ENCODE peak calls at places on chromosomes 2 and 18, in four cellular contexts. E is MM.1S; D is esophagus squamous epithelium; N is CD8-positive, alpha-beta memory T cell. U is an unnamed sample.

GRCh38 chr18:58195278-58195721 is 151.3 kb downstream of the NEDD4L start:
- DNase-seq in E (no peak), N (no peak), D (no peak), U (peak; percentile 68)

GRCh38 chr2:129645335-129645734 is 334.1 kb upstream of the RAB6C start:
- DNase-seq in D (no peak), N (no peak), E (no peak), U (no peak)

GRCh38 chr18:76791106-76791505 is 31.3 kb upstream of the ZNF236 start:
- DNase-seq in E (no peak), N (no peak), D (no peak), U (no peak)

GRCh38 chr2:161438598-161438997 is 22.5 kb downstream of the TBR1 start:
- DNase-seq in E (no peak), N (no peak), D (no peak), U (no peak)

GRCh38 chr2:182616471-182617393 is 99.3 kb upstream of the DNAJC10 start:
- DNase-seq in D (no peak), N (no peak), E (no peak), U (no peak)

GRCh38 chr2:189559579-189560272 is 20.9 kb downstream of the SLC40A1 start:
- DNase-seq in E (no peak), N (no peak), D (no peak), U (no peak)

GRCh38 chr2:55782528-55783173 is 89.0 kb upstream of the PNPT1 start:
- DNase-seq in D (no peak), E (no peak), N (no peak), U (no peak)

GRCh38 chr2:174835797-174836255 is 71.6 kb upstream of the CHRNA1 start:
- DNase-seq in N (no peak), E (no peak), D (no peak), U (no peak)

GRCh38 chr2:184689633-184690032 is 91.3 kb downstream of the ZNF804A start:
- DNase-seq in N (no peak), D (no peak), E (no peak), U (no peak)

GRCh38 chr2:219402665-219403515 is 15.2 kb upstream of the DNPEP start:
- DNase-seq in D (no peak), N (peak; percentile 43), E (peak; percentile 66), U (no peak)

GRCh38 chr2:2947406-2947805 is 430.2 kb downstream of the EIPR1 start:
- DNase-seq in E (no peak), D (no peak), N (no peak), U (no peak)

GRCh38 chr2:109402180-109402579 is 211.6 kb downstream of the SEPTIN10 start:
- DNase-seq in N (no peak), E (no peak), D (no peak), U (no peak)

GRCh38 chr2:111617804-111618576 is 266.0 kb downstream of the ANAPC1 start:
- DNase-seq in D (no peak), E (no peak), N (no peak), U (no peak)

GRCh38 chr18:5895300-5895885 is at the start of gene TMEM200C:
- DNase-seq in N (no peak), D (no peak), E (peak; percentile 58), U (no peak)

GRCh38 chr18:74892066-74892627 is 294.5 kb downstream of the ZNF407 start:
- DNase-seq in N (no peak), D (no peak), E (no peak), U (no peak)

GRCh38 chr2:234690569-234691225 is 193.8 kb upstream of the ARL4C start:
- DNase-seq in D (no peak), E (no peak), N (no peak), U (no peak)

GRCh38 chr18:77203071-77203470 is 46.6 kb upstream of the GALR1 start:
- DNase-seq in E (no peak), D (no peak), N (no peak), U (no peak)

GRCh38 chr18:61901334-61901986 is 8.7 kb upstream of the RNF152 start:
- DNase-seq in D (no peak), N (peak; percentile 9), E (peak; percentile 72), U (no peak)

GRCh38 chr2:158432117-158432516 is 24.4 kb downstream of the CCDC148 start:
- DNase-seq in N (no peak), E (no peak), D (no peak), U (no peak)

GRCh38 chr2:55111230-55111569 is 60.9 kb upstream of the RTN4 start:
- DNase-seq in E (no peak), D (no peak), N (no peak), U (no peak)

GRCh38 chr2:207352978-207353377 is 176.8 kb upstream of the CREB1 start:
- DNase-seq in E (peak; percentile 87), D (no peak), N (no peak), U (no peak)

GRCh38 chr2:157190151-157190550 is 67.4 kb upstream of the GALNT5 start:
- DNase-seq in D (no peak), N (no peak), E (no peak), U (no peak)

GRCh38 chr2:105919826-105920225 is 175.1 kb downstream of the NCK2 start:
- DNase-seq in E (no peak), N (peak; percentile 33), D (no peak), U (peak; percentile 26)

GRCh38 chr2:201064797-201065329 is 6.6 kb downstream of the HYCC2 start:
- DNase-seq in E (no peak), D (no peak), N (no peak), U (no peak)

GRCh38 chr18:5052491-5052890 is 144.6 kb downstream of the AKAIN1 start:
- DNase-seq in N (no peak), E (no peak), D (no peak), U (no peak)

GRCh38 chr2:149606251-149606811 is 18.8 kb upstream of the MMADHC start:
- DNase-seq in N (no peak), E (no peak), D (no peak), U (no peak)

GRCh38 chr2:27080140-27080469 is 1.7 kb downstream of the EMILIN1 start:
- DNase-seq in E (no peak), D (no peak), N (no peak), U (no peak)

GRCh38 chr2:196703660-196704209 is 64.2 kb downstream of the CCDC150 start:
- DNase-seq in D (no peak), E (no peak), N (no peak), U (no peak)

GRCh38 chr18:76968073-76968472 is 145.7 kb downstream of the ZNF236 start:
- DNase-seq in E (no peak), N (no peak), D (no peak), U (peak; percentile 5)

GRCh38 chr2:240795916-240796510 is 24.0 kb downstream of the KIF1A start:
- DNase-seq in D (no peak), E (no peak), N (no peak), U (no peak)

GRCh38 chr2:85694052-85695025 is at the start of gene GNLY:
- DNase-seq in E (no peak), D (no peak), N (no peak), U (no peak)

GRCh38 chr18:79575891-79576685 is 103.5 kb upstream of the CTDP1 start:
- DNase-seq in E (no peak), D (no peak), N (no peak), U (no peak)

GRCh38 chr2:7060602-7061435 is 143.6 kb downstream of the RNF144A start:
- DNase-seq in D (no peak), N (no peak), E (no peak), U (no peak)

GRCh38 chr2:66561645-66562336 is 126.9 kb downstream of the MEIS1 start:
- DNase-seq in E (peak; percentile 25), N (no peak), D (no peak), U (no peak)

GRCh38 chr2:193349642-193350041 is 1154.9 kb upstream of the TMEFF2 start:
- DNase-seq in N (no peak), E (no peak), D (no peak), U (no peak)

GRCh38 chr18:68150976-68151375 is 563.9 kb downstream of the TMX3 start:
- DNase-seq in N (no peak), D (no peak), E (no peak), U (no peak)

GRCh38 chr2:200618590-200619021 is 32.8 kb downstream of the AOX1 start:
- DNase-seq in N (no peak), D (no peak), E (no peak), U (no peak)

GRCh38 chr2:137977790-137978189 is 13.5 kb downstream of the HNMT start:
- DNase-seq in N (no peak), D (no peak), E (no peak), U (no peak)
- H3K27ac ChIP-seq in N (no peak overlapping the region), D (no peak overlapping the region), E (no peak overlapping the region), U (no peak overlapping the region)

GRCh38 chr2:57881998-57882884 is 164.4 kb upstream of the VRK2 start:
- DNase-seq in D (no peak), E (no peak), N (no peak), U (no peak)
- H3K27ac ChIP-seq in D (no peak overlapping the region), E (no peak overlapping the region), N (no peak overlapping the region), U (peak overlapping the region; percentile 38)

GRCh38 chr18:23683155-23683554 is 6.1 kb upstream of the LAMA3 start:
- DNase-seq in N (no peak), E (no peak), D (no peak), U (no peak)
- H3K27ac ChIP-seq in N (no peak overlapping the region), E (no peak overlapping the region), D (no peak overlapping the region), U (no peak overlapping the region)

DNA sequence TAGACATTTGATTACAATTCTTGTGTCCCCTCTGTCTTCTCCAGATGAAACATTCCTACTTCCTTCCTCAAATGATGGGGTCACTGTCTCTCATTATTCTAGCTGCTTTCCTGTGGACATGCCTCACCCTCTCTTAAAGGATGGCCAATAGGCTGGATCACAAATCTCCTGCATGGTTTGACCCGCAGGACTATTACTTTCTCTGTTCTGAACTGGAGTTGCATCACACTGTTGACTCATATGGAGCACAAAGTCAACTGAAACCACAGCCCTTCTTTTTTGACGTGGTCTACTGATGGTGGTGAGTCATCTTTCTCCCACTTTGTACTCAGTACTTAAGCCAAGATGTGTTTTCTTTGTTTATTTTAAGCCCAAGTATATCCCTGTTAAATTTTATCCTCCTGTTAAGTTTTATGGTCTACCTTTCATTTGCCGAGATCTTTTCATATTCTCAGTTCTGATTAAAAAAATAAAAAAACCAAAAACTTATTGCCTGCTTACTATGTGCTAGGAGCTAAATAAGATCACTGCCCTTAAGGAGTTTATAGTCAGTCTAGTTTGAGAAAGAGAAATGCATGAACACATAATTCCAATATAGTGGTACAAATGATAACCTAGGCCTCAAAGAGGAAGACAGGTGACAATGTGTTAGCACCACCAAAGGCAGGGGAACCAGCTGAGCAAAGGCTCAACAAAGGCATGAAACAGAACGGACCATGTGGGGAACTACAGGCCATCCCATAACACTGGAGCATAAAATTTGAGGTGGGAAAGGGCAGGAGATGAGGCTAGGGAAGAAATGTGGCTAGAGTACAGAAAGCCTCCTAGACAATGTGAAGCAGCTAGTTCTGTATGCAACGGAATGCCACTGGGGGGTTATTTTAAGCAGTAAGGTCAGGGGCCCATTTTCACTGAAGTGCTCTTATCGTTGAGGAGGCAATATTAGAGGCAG is 67.6 kb upstream of the ZFP36L2 start:
- DNase-seq in N (no peak), E (peak; percentile 46), D (no peak), U (peak; percentile 64)
- H3K27ac ChIP-seq in N (peak overlapping the region; percentile 33), E (peak overlapping the region; percentile 19), D (peak overlapping the region; percentile 68), U (peak overlapping the region; percentile 38)

DNA sequence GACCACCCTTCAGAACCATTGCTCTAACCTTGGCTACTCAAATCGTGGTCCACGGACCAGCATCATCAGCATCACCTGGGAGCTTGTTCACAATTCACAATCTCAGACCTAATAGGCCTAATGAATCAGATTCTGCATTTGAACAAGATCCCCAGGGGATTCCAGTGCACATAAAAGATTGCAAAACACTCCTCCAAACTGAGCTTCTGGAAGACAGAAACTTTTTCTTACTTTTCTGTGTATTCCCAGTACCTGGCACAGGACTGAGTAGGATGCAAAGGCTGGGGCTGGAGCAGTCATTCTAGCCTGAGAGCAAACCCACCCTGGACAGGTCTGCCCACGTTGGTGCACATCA is 115.1 kb upstream of the COPS8 start:
- DNase-seq in D (no peak), E (no peak), N (no peak), U (no peak)
- H3K27ac ChIP-seq in D (peak overlapping the region; percentile 54), E (no peak overlapping the region), N (no peak overlapping the region), U (no peak overlapping the region)